ENCODE peak calls at places on chromosomes 12 and 14, in seven cellular contexts. C is ovary, R is hepatocyte, O is osteoblast, J is HCT116, W is BE2C, V is IMR-90. L is an unnamed sample.

GRCh38 chr12:28550757-28551381 is 360.6 kb downstream of the CCDC91 start:
- DNase-seq in C (no peak), R (no peak), O (peak; percentile 74), J (peak; percentile 37), W (no peak), V (peak; percentile 86), L (peak; percentile 72)

GRCh38 chr14:101250336-101250947 is 310.9 kb upstream of the DIO3 start:
- DNase-seq in C (no peak), R (no peak), O (peak; percentile 67), J (no peak), W (no peak), V (no peak), L (no peak)

GRCh38 chr14:32038876-32039275 is 38.2 kb upstream of the ARHGAP5 start:
- DNase-seq in C (no peak), R (peak; percentile 19), O (no peak), J (no peak), W (peak; percentile 14), V (peak; percentile 1), L (peak; percentile 21)

GRCh38 chr14:56002316-56002715 is 115.9 kb upstream of the PELI2 start:
- DNase-seq in C (no peak), R (peak; percentile 14), O (no peak), J (no peak), W (no peak), V (peak; percentile 23), L (peak; percentile 18)

GRCh38 chr14:50397461-50398196 is 948 bp upstream of the CDKL1 start:
- DNase-seq in C (no peak), R (no peak), O (no peak), J (no peak), W (peak; percentile 49), V (no peak), L (no peak)

GRCh38 chr12:13348464-13348863 is 151.9 kb downstream of the EMP1 start:
- DNase-seq in C (no peak), R (no peak), O (no peak), J (no peak), W (no peak), V (no peak), L (no peak)

GRCh38 chr12:100058482-100059029 is 73.8 kb upstream of the ANKS1B start:
- DNase-seq in C (no peak), R (peak; percentile 37), O (peak; percentile 94), J (no peak), W (no peak), V (peak; percentile 96), L (peak; percentile 88)

GRCh38 chr14:61561657-61562276 is 133.5 kb upstream of the HIF1A start:
- DNase-seq in C (peak; percentile 60), R (peak; percentile 88), O (peak; percentile 76), J (peak; percentile 82), W (peak; percentile 96), V (peak; percentile 99), L (peak; percentile 95)

GRCh38 chr12:50988051-50988450 is 35.7 kb downstream of the HIGD1C start:
- DNase-seq in C (no peak), R (no peak), O (no peak), J (no peak), W (no peak), V (peak; percentile 64), L (no peak)

GRCh38 chr14:33404054-33404453 is 465.4 kb downstream of the NPAS3 start:
- DNase-seq in C (no peak), R (peak; percentile 10), O (no peak), J (no peak), W (no peak), V (peak; percentile 10), L (peak; percentile 97)

GRCh38 chr14:54200726-54201125 is 196.1 kb upstream of the CDKN3 start:
- DNase-seq in C (no peak), R (no peak), O (peak; percentile 85), J (no peak), W (no peak), V (peak; percentile 78), L (peak; percentile 37)

GRCh38 chr12:107129315-107129930 is 36.1 kb upstream of the CRY1 start:
- DNase-seq in C (no peak), R (peak; percentile 11), O (no peak), J (no peak), W (no peak), V (no peak), L (no peak)

GRCh38 chr12:98592825-98593322 is 612 bp upstream of the SLC25A3 start:
- DNase-seq in C (no peak), R (peak; percentile 32), O (peak; percentile 74), J (no peak), W (no peak), V (no peak), L (no peak)

GRCh38 chr14:54691525-54692260 is 124.8 kb downstream of the SAMD4A start:
- DNase-seq in C (peak; percentile 76), R (peak; percentile 89), O (peak; percentile 67), J (peak; percentile 53), W (peak; percentile 79), V (peak; percentile 69), L (peak; percentile 87)

GRCh38 chr14:90624228-90624627 is 192.0 kb downstream of the TTC7B start:
- DNase-seq in C (no peak), R (no peak), O (no peak), J (peak; percentile 42), W (no peak), V (peak; percentile 62), L (peak; percentile 28)

GRCh38 chr12:65878540-65878939 is 54.3 kb downstream of the HMGA2 start:
- DNase-seq in C (no peak), R (peak; percentile 58), O (no peak), J (no peak), W (no peak), V (no peak), L (peak; percentile 64)

GRCh38 chr14:89915114-89915878 is 39.2 kb downstream of the EFCAB11 start:
- DNase-seq in C (peak; percentile 64), R (peak; percentile 82), O (no peak), J (peak; percentile 57), W (peak; percentile 52), V (peak; percentile 80), L (peak; percentile 89)

GRCh38 chr12:122355702-122356101 is 66.8 kb downstream of the CLIP1 start:
- DNase-seq in C (no peak), R (no peak), O (no peak), J (no peak), W (peak; percentile 18), V (no peak), L (no peak)

GRCh38 chr12:106663385-106663784 is 80.6 kb downstream of the RFX4 start:
- DNase-seq in C (no peak), R (no peak), O (no peak), J (no peak), W (no peak), V (no peak), L (no peak)

GRCh38 chr12:59620326-59620725 is 24.5 kb downstream of the SLC16A7 start:
- DNase-seq in C (no peak), R (no peak), O (no peak), J (no peak), W (no peak), V (no peak), L (no peak)

GRCh38 chr12:41709463-41710285 is 435.0 kb downstream of the GXYLT1 start:
- DNase-seq in C (no peak), R (peak; percentile 23), O (no peak), J (no peak), W (no peak), V (no peak), L (peak; percentile 4)

GRCh38 chr14:58557242-58557641 is 80.5 kb upstream of the DACT1 start:
- DNase-seq in C (no peak), R (no peak), O (no peak), J (no peak), W (no peak), V (peak; percentile 44), L (peak; percentile 56)

DNA sequence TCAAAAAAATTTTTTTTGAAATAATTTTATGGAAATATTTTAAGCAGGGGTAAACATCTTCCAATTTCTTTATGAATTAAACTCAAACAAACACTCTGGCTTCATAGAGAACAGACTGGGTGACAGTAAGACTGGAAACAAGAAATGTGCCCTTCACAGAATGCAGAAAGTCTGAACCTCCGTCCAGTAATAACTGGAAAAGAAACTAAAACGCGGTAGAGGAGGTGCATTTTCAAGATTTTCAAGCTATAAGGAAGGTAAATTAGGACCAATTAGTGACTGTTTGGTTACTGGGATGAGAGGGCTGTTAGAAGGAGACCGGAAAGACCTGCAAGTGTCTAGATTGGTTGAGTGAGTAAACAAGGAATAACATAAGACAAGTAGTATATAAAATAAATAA is 245.7 kb downstream of the CEP128 start:
- DNase-seq in C (no peak), R (no peak), O (no peak), J (no peak), W (no peak), V (no peak), L (no peak)
- TF ChIP-seq CTCF in C (no peak), R (no peak), O (no peak), J (no peak), W (no peak), V (no peak), L (no peak)

GRCh38 chr12:52953181-52953841 is 4.4 kb downstream of the KRT18 start:
- DNase-seq in C (no peak), R (no peak), O (no peak), J (no peak), W (no peak), V (no peak), L (no peak)
- H3K4me3 ChIP-seq in C (no peak overlapping the region), R (no peak overlapping the region), O (no peak overlapping the region), J (no peak overlapping the region), W (no peak overlapping the region), V (no peak overlapping the region), L (no peak overlapping the region)

DNA sequence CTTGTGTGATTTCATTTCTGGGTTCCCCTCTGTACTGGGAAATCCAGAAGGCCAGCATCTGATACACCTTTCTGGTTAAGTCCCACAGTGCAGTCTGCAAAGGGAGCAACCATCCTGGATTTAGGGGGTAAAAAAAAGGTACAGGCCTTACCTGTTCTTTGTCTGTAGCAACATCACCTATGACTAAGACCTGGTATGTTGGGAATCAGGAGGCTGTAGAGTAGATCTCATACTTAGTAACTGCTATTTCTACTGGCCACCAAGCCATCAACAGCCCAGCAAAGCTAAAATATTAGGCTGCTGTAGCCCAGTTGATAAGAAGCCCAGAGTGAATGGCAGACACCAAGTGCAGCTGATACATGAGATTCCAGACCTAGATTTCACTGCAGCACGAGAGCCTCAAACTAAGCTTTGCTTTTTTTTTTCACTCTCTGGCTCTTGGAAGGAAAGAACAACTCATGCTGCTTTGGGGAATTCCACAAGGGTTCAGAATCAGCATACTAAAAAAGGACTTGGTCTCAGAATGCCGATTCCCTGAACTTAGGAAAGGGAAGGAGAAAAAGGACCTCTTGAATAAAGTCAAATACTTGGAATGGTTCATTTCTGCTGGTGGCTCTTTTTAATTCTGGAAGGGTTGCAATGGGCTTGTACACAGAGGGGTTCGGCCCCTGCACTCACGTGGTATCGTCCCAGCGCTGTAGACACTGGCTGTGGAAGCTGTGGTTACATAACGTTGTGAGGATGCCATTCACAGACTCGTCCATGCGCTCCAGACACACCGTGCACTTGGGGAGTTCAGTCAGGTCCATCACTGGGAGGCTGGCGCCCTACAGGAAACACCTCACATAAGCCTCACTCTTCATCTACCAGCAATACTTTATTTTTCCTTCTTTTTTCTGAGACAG is 20.5 kb downstream of the BRAP start:
- DNase-seq in C (no peak), R (no peak), O (no peak), J (no peak), W (no peak), V (no peak), L (peak; percentile 56)
- TF ChIP-seq CTCF in C (no peak), R (no peak), O (no peak), J (no peak), W (no peak), V (no peak), L (no peak)

DNA sequence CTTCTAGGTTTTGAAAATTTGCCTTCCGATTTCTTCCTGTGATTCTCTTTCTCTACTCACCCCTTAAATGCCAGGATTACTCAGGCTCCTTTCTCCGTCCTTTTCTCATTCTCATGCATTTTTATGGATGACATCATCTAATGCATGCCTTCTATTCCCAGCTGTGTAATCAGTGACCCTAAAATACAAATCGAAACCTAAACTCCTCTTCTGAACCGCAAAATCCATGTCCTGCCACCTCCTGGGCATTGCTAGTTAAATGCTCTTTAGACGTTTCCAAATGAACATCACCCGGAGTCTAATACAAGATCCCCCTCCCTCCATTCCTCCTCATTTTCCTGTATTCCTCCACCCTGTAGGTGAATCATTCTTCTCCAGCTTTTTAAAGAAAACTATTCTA is 1703.1 kb upstream of the FLRT2 start:
- DNase-seq in C (no peak), R (no peak), O (no peak), J (no peak), W (no peak), V (peak; percentile 76), L (peak; percentile 49)
- H3K4me3 ChIP-seq in C (no peak overlapping the region), R (no peak overlapping the region), O (no peak overlapping the region), J (no peak overlapping the region), W (no peak overlapping the region), V (no peak overlapping the region), L (no peak overlapping the region)